ENCODE peak calls at places on chromosome X, in five cellular contexts. J is K562, O is GM12892, A is stomach, N is right lobe of liver. L is an unnamed sample.

GRCh38 chrX:148416931-148417330 is 83.5 kb upstream of the AFF2 start:
- DNase-seq in A (no peak), N (no peak), O (no peak), J (no peak), L (no peak)

GRCh38 chrX:1316527-1316926 is 20.1 kb upstream of the IL3RA start:
- DNase-seq in A (peak; percentile 36), N (peak; percentile 65), J (no peak), O (no peak), L (peak; percentile 26)

GRCh38 chrX:17377795-17378194 is 2.8 kb downstream of the NHS start:
- DNase-seq in A (no peak), O (no peak), J (no peak), N (no peak), L (no peak)

GRCh38 chrX:115226929-115227328 is 7.0 kb downstream of the LRCH2 start:
- DNase-seq in N (no peak), O (no peak), J (no peak), A (no peak), L (peak; percentile 28)

GRCh38 chrX:68018248-68019203 is 414.8 kb downstream of the OPHN1 start:
- DNase-seq in J (peak; percentile 7), A (no peak), N (peak; percentile 51), O (no peak), L (peak; percentile 41)

GRCh38 chrX:77167993-77168392 is 279.2 kb upstream of the FGF16 start:
- DNase-seq in N (peak; percentile 33), A (no peak), J (no peak), O (no peak), L (no peak)

GRCh38 chrX:77788050-77788449 is 2.0 kb upstream of the ATRX start:
- DNase-seq in A (no peak), O (no peak), N (no peak), J (peak; percentile 39), L (no peak)

GRCh38 chrX:94742772-94743171 is 1068.8 kb downstream of the FAM133A start:
- DNase-seq in A (no peak), N (no peak), O (no peak), J (no peak), L (no peak)

GRCh38 chrX:23838953-23839352 is 56.0 kb downstream of the SAT1 start:
- DNase-seq in O (no peak), J (no peak), N (no peak), A (no peak), L (no peak)

GRCh38 chrX:65697173-65697572 is 29.7 kb downstream of the MSN start:
- DNase-seq in A (no peak), O (no peak), J (no peak), N (no peak), L (no peak)

GRCh38 chrX:55312655-55313054 is 47.9 kb upstream of the PAGE3 start:
- DNase-seq in O (no peak), A (no peak), J (no peak), N (no peak), L (no peak)

GRCh38 chrX:91137881-91138280 is 296.8 kb upstream of the PABPC5 start:
- DNase-seq in N (no peak), J (no peak), A (no peak), O (no peak), L (no peak)

GRCh38 chrX:56746996-56747395 is 18.0 kb downstream of the NBDY start:
- DNase-seq in N (no peak), O (no peak), J (no peak), A (no peak), L (no peak)

GRCh38 chrX:139972629-139973257 is 7.4 kb upstream of the CXorf66 start:
- DNase-seq in O (no peak), A (no peak), J (no peak), N (no peak), L (no peak)

GRCh38 chrX:50813843-50814661 is at the start of gene SHROOM4:
- DNase-seq in N (peak; percentile 42), O (no peak), J (no peak), A (peak; percentile 28), L (peak; percentile 37)

GRCh38 chrX:16712825-16713155 is 321 bp upstream of the CTPS2 start:
- DNase-seq in N (no peak), J (no peak), O (no peak), A (no peak), L (no peak)

GRCh38 chrX:13427441-13428054 is 107.7 kb upstream of the ATXN3L start:
- DNase-seq in A (no peak), N (no peak), J (peak; percentile 9), O (no peak), L (no peak)

GRCh38 chrX:74251006-74251930 is 52.7 kb upstream of the ZCCHC13 start:
- DNase-seq in N (no peak), O (no peak), A (no peak), J (no peak), L (no peak)

GRCh38 chrX:36436286-36436860 is 516.8 kb downstream of the CFAP47 start:
- DNase-seq in A (no peak), J (no peak), O (no peak), N (no peak), L (no peak)

GRCh38 chrX:138411048-138411447 is 300.5 kb downstream of the FGF13 start:
- DNase-seq in N (no peak), J (no peak), O (no peak), A (no peak), L (no peak)

GRCh38 chrX:142978130-142978684 is 47.5 kb upstream of the SPANXN4 start:
- DNase-seq in J (no peak), A (no peak), N (no peak), O (no peak), L (no peak)

GRCh38 chrX:110541266-110541665 is 182.6 kb downstream of the RTL9 start:
- DNase-seq in N (no peak), J (no peak), O (no peak), A (no peak), L (no peak)

GRCh38 chrX:65598559-65599147 is 64.1 kb upstream of the LAS1L start:
- DNase-seq in A (no peak), O (no peak), J (no peak), N (no peak), L (no peak)

GRCh38 chrX:50638123-50638522 is 167.5 kb upstream of the DGKK start:
- DNase-seq in J (no peak), A (no peak), O (no peak), N (peak; percentile 38), L (peak; percentile 3)

GRCh38 chrX:16993791-16994318 is 47.4 kb downstream of the REPS2 start:
- DNase-seq in N (no peak), J (no peak), O (no peak), A (no peak), L (no peak)

DNA sequence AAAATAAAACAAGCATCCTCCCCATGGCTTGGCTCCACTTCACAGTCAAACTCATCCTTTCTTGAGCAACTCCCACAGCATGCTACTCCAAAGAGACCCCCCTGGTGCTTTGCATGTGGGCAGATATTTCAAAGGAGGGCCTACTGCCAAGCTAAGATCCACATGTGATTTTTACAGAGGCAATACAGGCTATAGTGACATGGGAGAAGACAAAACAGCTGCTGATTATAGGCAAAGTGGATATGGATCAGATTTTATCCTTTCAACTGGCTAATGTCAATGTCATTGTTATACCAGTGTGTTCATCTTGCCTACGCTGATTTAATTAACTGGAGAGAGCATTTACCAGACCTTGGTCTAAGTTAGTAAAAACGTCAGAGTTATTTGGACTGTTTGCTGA is 328.3 kb downstream of the KLHL13 start:
- DNase-seq in N (no peak), J (no peak), A (no peak), O (no peak), L (no peak)
- TF ChIP-seq POLR2A in N (no peak), J (no peak), A (no peak), O (no peak), L (no peak)

DNA sequence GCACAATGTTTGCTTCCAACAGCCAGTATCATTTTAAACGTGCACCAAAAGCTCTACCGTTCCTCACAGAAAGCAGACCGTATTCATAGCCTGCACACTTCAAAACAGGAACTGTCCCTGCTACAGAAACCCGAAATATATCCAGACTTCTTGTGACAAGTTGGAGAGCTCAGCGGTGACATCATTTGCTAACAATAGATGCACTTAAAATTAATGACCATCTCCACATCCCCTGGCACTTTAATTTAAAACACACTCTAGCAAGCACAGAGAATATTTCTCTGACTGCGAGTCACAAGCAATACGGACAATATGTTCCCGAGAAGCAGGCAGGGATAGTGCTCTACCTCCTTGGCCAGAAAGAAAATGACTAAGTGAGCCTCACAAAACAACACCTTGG is 2.5 kb downstream of the NYX start:
- DNase-seq in J (no peak), A (no peak), O (no peak), N (no peak), L (no peak)
- TF ChIP-seq POLR2A in J (no peak), A (no peak), O (no peak), N (no peak), L (no peak)

GRCh38 chrX:103941201-103941975 is 21.0 kb upstream of the TMSB15B start:
- DNase-seq in J (peak; percentile 28), N (no peak), O (no peak), A (no peak), L (no peak)
- TF ChIP-seq POLR2A in J (no peak), N (no peak), O (no peak), A (no peak), L (no peak)

GRCh38 chrX:119784747-119785446 is 6.5 kb downstream of the RPL39 start:
- DNase-seq in J (peak; percentile 27), N (no peak), A (peak; percentile 44), O (no peak), L (no peak)
- TF ChIP-seq POLR2A in J (peak; percentile 67), N (no peak), A (no peak), O (peak; percentile 54), L (no peak)

DNA sequence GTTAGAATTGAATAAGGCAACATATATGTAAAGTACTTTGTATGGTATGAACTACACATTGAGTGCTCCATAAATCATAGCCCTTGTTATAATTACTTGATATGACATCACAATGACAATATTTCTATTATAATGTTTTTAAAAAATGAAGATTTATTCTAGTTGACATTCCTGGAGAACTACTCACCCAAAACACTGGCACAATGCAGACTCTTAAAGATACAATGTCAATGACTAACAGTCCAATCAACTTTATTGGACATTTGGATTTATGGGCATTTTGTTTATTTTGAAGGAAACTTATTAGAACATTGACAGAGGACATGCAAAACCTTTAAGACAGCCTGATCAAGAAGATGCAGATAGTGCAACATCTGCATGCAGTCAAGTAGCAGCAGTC is 55.3 kb downstream of the ASB9 start:
- DNase-seq in O (no peak), N (no peak), J (no peak), A (no peak), L (no peak)
- TF ChIP-seq POLR2A in O (no peak), N (no peak), J (no peak), A (no peak), L (no peak)

DNA sequence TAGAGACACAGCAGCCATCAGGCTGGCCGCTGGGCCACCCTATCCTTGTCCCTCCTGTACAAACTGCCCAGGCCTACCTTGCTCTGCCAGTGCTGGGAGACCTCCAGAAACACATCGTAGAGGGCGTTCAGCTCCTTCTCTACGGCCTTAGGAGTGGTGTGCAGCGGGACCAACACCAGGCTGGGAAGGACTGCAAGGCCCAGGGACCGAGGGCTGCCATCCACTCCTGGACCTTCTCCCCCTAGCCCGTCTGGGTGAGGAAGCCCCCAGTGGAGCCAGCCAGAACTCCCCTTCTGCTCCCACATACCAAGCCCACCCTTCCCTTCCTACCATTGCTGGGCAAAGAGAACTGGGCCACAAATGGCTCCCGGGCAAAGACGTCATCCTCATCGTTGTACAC is 5.0 kb downstream of the RPL10 start:
- DNase-seq in A (no peak), O (no peak), N (no peak), J (no peak), L (no peak)
- TF ChIP-seq POLR2A in A (no peak), O (no peak), N (no peak), J (no peak), L (no peak)

GRCh38 chrX:69127466-69127865 is 37.8 kb downstream of the PJA1 start:
- DNase-seq in A (no peak), N (no peak), O (no peak), J (no peak), L (no peak)
- TF ChIP-seq POLR2A in A (no peak), N (no peak), O (no peak), J (no peak), L (no peak)